ENCODE peak calls at places on chromosomes 13 and 19, in seven cellular contexts. Q is adrenal gland, A is GM23248, K is stomach, I is caudate nucleus, V is IMR-90, C is ascending aorta. M is an unnamed sample.
A peak's percentile ranks its signal among the peaks of the same experiment; 100 is the strongest.

GRCh38 chr19:56162258-56162657 is 13.6 kb upstream of the GALP start:
- DNase-seq in V (peak; percentile 41), Q (no peak), K (no peak), C (no peak), I (no peak), A (no peak), M (no peak)

GRCh38 chr13:20222553-20222952 is 9.6 kb downstream of the GJB6 start:
- DNase-seq in Q (no peak), C (no peak), I (no peak), A (no peak), V (no peak), K (no peak), M (no peak)

GRCh38 chr19:35908977-35909683 is 1.0 kb upstream of the TYROBP start:
- DNase-seq in V (no peak), I (no peak), C (peak; percentile 87), K (peak; percentile 55), A (no peak), Q (peak; percentile 69), M (peak; percentile 46)

GRCh38 chr19:4640247-4641000 is 1.1 kb downstream of the TNFAIP8L1 start:
- DNase-seq in I (no peak), C (no peak), V (no peak), K (no peak), A (no peak), Q (no peak), M (peak; percentile 22)

GRCh38 chr19:41456342-41456918 is 13.5 kb downstream of the ERICH4 start:
- DNase-seq in C (no peak), K (no peak), V (peak; percentile 56), A (peak; percentile 86), I (no peak), Q (no peak), M (no peak)

GRCh38 chr19:16814526-16815100 is 14.6 kb upstream of the SIN3B start:
- DNase-seq in A (peak; percentile 36), C (no peak), K (no peak), V (peak; percentile 46), Q (no peak), I (no peak), M (no peak)

GRCh38 chr13:36030670-36031331 is 100.4 kb downstream of the DCLK1 start:
- DNase-seq in K (no peak), C (no peak), A (peak; percentile 96), Q (peak; percentile 12), I (no peak), V (peak; percentile 18), M (no peak)

GRCh38 chr19:48833977-48834376 is 2.3 kb downstream of the HSD17B14 start:
- DNase-seq in A (no peak), C (no peak), Q (no peak), I (no peak), V (no peak), K (no peak), M (no peak)

GRCh38 chr19:1227655-1228054 is 10.2 kb downstream of the CBARP start:
- DNase-seq in Q (no peak), C (no peak), V (no peak), K (peak; percentile 83), I (no peak), A (no peak), M (no peak)

GRCh38 chr19:46821512-46822359 is 28.9 kb downstream of the AP2S1 start:
- DNase-seq in C (no peak), I (no peak), V (no peak), K (no peak), A (no peak), Q (no peak), M (no peak)

GRCh38 chr19:53809518-53810186 is 14.5 kb downstream of the NLRP12 start:
- DNase-seq in A (no peak), I (no peak), C (no peak), Q (no peak), K (no peak), V (no peak), M (peak; percentile 81)

GRCh38 chr13:41263261-41263971 is at the start of gene MTRF1:
- DNase-seq in A (peak; percentile 88), V (peak; percentile 69), K (peak; percentile 75), Q (peak; percentile 84), I (peak; percentile 73), C (peak; percentile 84), M (peak; percentile 70)

GRCh38 chr19:11191273-11191755 is 6.0 kb downstream of the KANK2 start:
- DNase-seq in K (peak; percentile 36), V (peak; percentile 63), I (no peak), A (peak; percentile 74), C (peak; percentile 88), Q (peak; percentile 76), M (peak; percentile 81)

DNA sequence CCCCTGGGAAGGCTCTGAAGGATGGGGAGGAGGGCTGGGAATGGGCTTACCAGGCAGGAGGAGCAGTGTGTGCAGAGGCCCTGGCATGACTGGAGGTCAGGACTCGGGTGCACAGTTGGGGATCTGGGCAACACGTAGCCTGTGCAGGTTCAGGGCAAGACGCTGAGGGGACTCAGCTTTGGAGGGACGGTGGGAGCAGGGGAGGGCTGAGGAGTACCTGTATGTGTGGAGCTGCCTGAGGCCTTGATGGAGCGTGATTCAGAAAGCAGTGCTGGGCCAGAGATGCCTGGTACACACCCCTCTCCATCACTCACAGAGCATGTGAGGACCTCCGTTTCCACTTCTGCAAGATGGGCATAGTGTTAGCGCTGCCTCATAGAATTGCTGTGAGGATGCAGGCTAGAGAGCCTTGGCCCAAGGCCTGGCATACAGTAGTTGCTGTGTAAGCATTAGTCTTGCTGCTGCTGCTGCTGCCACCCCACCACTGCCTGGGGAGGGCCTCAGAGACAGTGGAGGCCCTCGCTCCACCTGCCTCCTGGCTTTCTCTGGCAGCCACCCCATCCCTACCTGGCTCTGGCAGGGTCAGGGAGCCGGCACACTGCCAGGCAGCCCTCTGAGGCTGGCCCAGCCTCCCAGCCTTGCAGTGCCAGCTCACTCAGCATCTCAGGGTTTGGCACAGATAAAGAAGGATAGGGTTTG is 2.4 kb downstream of the PAK4 start:
- DNase-seq in I (no peak), A (peak; percentile 42), C (no peak), Q (peak; percentile 32), K (peak; percentile 87), V (no peak), M (no peak)
- H3K27ac ChIP-seq in I (peak overlapping the region; percentile 16), A (no peak overlapping the region), C (peak overlapping the region; percentile 32), Q (no peak overlapping the region), K (peak overlapping the region; percentile 88), V (no peak overlapping the region), M (no peak overlapping the region)

GRCh38 chr19:18271433-18271841 is 2.8 kb downstream of the IQCN start:
- DNase-seq in V (no peak), Q (no peak), K (no peak), I (no peak), C (peak; percentile 79), A (no peak), M (peak; percentile 65)

GRCh38 chr19:18273566-18274302 is 518 bp downstream of the IQCN start:
- DNase-seq in I (no peak), V (no peak), K (no peak), A (no peak), Q (no peak), C (no peak), M (peak; percentile 50)

GRCh38 chr19:18274776-18275356 is 614 bp upstream of the IQCN start:
- DNase-seq in I (peak; percentile 8), K (peak; percentile 89), A (peak; percentile 96), C (peak; percentile 91), Q (peak; percentile 93), V (peak; percentile 89), M (peak; percentile 80)

GRCh38 chr19:18270304-18270703 is 3.9 kb downstream of the IQCN start:
- DNase-seq in Q (no peak), K (no peak), V (no peak), I (no peak), A (no peak), C (no peak), M (no peak)

DNA sequence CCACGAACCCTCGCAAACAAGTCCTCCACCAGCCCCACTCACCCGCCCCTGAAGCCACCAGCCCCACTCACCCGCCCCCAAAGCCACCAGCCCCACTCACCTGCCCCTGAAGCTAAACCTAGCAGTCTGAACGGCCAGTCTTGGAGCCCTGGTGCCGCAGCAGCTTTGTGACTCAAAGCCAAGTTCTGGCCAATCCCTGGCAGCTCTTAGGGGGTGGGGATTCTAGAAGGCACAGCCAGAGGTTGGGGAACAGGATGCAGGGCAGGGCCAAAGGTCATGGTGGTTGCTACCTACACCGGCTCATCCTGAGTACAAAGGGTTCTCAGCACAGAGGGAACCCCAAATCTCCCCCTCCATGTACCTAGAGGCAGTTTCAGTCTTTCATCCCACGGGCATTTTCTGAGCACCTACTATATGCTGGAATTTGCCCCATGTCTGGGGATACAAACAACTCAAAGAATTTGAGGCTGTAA is at the start of gene IQCN:
- DNase-seq in K (peak; percentile 50), Q (peak; percentile 70), C (peak; percentile 80), V (no peak), I (no peak), A (peak; percentile 59), M (peak; percentile 72)
- H3K27ac ChIP-seq in K (peak within 1 kb of the TSS; percentile 80), Q (peak within 1 kb of the TSS; percentile 8), C (peak within 1 kb of the TSS; percentile 72), V (peak within 1 kb of the TSS; percentile 58), I (peak within 1 kb of the TSS; percentile 36), A (peak within 1 kb of the TSS; percentile 88), M (no peak within 1 kb of the TSS)

GRCh38 chr13:113864303-113864890 is 521 bp upstream of the GAS6 start:
- DNase-seq in A (peak; percentile 53), I (no peak), Q (no peak), K (no peak), V (peak; percentile 33), C (no peak), M (no peak)
- H3K27ac ChIP-seq in A (peak overlapping the region; percentile 70), I (no peak overlapping the region), Q (no peak overlapping the region), K (peak overlapping the region; percentile 71), V (peak overlapping the region; percentile 78), C (peak overlapping the region; percentile 96), M (no peak overlapping the region)

GRCh38 chr19:57351867-57352266 is 796 bp downstream of the ZNF304 start:
- DNase-seq in C (no peak), Q (no peak), V (peak; percentile 4), A (peak; percentile 69), I (no peak), K (no peak), M (no peak)

GRCh38 chr19:57348136-57348535 is 2.9 kb upstream of the ZNF304 start:
- DNase-seq in A (peak; percentile 83), K (no peak), C (no peak), V (peak; percentile 55), Q (no peak), I (no peak), M (no peak)

GRCh38 chr19:57355916-57356315 is 4.8 kb downstream of the ZNF304 start:
- DNase-seq in Q (no peak), C (no peak), A (no peak), I (no peak), V (no peak), K (no peak), M (no peak)

DNA sequence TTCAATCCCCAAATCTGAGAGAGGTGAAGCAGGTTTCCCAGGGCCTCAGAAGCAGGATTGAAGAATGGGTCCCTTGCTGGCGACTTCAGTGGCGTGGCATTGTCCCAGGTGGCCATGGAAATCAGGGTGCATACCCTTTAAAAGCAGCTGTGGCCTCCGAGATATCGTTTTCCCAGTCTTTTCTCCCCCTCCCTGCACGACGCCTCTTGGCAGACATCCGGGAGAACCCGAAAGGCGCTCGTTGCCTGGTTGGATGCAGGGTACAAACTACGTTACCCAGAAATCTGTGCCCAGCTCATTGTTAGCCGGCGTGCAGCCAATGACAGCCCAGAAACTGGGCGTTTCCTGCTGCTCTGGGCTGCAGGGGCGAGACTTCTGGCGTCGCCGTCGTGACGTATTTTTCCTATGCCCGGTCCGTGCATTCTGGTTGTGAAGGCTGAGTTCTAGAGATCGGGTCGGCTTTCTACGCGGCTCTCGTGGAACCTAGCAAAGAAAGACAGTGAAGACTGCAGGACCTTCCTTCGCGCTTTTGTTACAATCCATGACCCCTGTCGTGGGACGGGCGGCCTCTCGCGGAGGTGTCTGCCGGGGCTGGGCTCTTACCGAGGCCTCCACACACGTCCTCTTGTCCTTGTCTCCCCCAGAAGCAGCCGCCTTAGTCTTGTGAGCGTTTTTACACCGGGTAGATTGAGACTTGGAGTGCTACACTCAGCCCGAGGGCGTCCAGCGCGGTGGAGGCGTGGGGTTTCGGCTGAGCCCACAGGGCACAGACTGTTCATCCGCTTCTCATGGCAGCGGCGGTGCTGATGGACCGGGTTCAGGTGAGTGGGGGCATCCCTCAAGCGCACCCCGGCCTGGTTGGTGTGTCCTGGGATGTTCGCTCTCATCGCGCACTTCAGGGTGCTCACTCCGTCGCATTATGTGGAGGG is at the start of gene ZNF304:
- DNase-seq in V (peak; percentile 95), A (peak; percentile 98), C (peak; percentile 95), I (peak; percentile 77), K (peak; percentile 93), Q (peak; percentile 95), M (peak; percentile 87)
- H3K27ac ChIP-seq in V (peak within 1 kb of the TSS; percentile 85), A (peak within 1 kb of the TSS; percentile 79), C (peak within 1 kb of the TSS; percentile 72), I (peak within 1 kb of the TSS; percentile 21), K (peak within 1 kb of the TSS; percentile 83), Q (peak within 1 kb of the TSS; percentile 34), M (no peak within 1 kb of the TSS)